ENCODE peak calls at places on chromosomes 5 and 9, in six cellular contexts. K, O, Q, P, E and T are unnamed samples.

GRCh38 chr9:114561771-114562170 is 25.8 kb upstream of the ATP6V1G1 start:
- DNase-seq in P (no peak), E (no peak), K (no peak), Q (no peak), O (no peak), T (peak)

GRCh38 chr5:1002836-1003235 is 5.8 kb upstream of the NKD2 start:
- DNase-seq in O (no peak), K (no peak), E (no peak), Q (no peak), P (no peak), T (no peak)

GRCh38 chr5:52773342-52773741 is 14.4 kb upstream of the ITGA1 start:
- DNase-seq in K (no peak), E (no peak), O (no peak), Q (no peak), P (no peak), T (no peak)

GRCh38 chr5:488241-488640 is 36.0 kb downstream of the SLC9A3 start:
- DNase-seq in K (no peak), Q (no peak), E (no peak), P (no peak), O (no peak), T (no peak)

GRCh38 chr9:122374885-122375420 is 4.1 kb downstream of the PTGS1 start:
- DNase-seq in O (peak), Q (peak), P (peak), K (peak), E (no peak), T (peak)

GRCh38 chr9:81855538-81855937 is 72.7 kb upstream of the SPATA31D4 start:
- DNase-seq in K (peak), Q (no peak), P (no peak), O (no peak), E (no peak), T (no peak)

GRCh38 chr9:136852664-136853595 is 784 bp downstream of the MAMDC4 start:
- DNase-seq in O (no peak), P (no peak), Q (peak), K (no peak), E (peak), T (no peak)

GRCh38 chr5:43432486-43433365 is 20.5 kb upstream of the CCL28 start:
- DNase-seq in E (no peak), P (peak), K (peak), O (no peak), Q (no peak), T (peak)

GRCh38 chr5:39650234-39650816 is 225.5 kb upstream of the DAB2 start:
- DNase-seq in K (no peak), O (no peak), P (no peak), Q (no peak), E (no peak), T (no peak)

GRCh38 chr5:135245521-135246499 is 153.2 kb downstream of the MACROH2A1 start:
- DNase-seq in E (no peak), Q (no peak), K (peak), P (peak), O (no peak), T (peak)

GRCh38 chr5:141757402-141757801 is 75.4 kb upstream of the ARAP3 start:
- DNase-seq in Q (peak), O (peak), P (peak), E (no peak), K (peak), T (peak)

GRCh38 chr5:180323929-180324632 is 29.1 kb downstream of the GFPT2 start:
- DNase-seq in Q (no peak), K (peak), E (no peak), P (peak), O (no peak), T (no peak)

GRCh38 chr9:114588150-114588663 is 638 bp downstream of the ATP6V1G1 start:
- DNase-seq in Q (no peak), E (no peak), O (peak), K (peak), P (peak), T (no peak)

GRCh38 chr5:16681761-16682335 is 65.1 kb upstream of the RETREG1 start:
- DNase-seq in E (no peak), Q (no peak), P (no peak), K (no peak), O (no peak), T (no peak)

GRCh38 chr5:151222054-151222768 is 1.7 kb downstream of the CCDC69 start:
- DNase-seq in K (no peak), Q (no peak), O (no peak), P (no peak), E (no peak), T (no peak)

GRCh38 chr5:148949871-148950863 is 112.7 kb downstream of the SH3TC2 start:
- DNase-seq in P (no peak), E (no peak), Q (no peak), K (no peak), O (no peak), T (no peak)

GRCh38 chr9:77999231-77999631 is 32.4 kb downstream of the GNAQ start:
- DNase-seq in K (peak), O (no peak), P (peak), Q (no peak), E (no peak), T (no peak)

GRCh38 chr9:82532504-82532903 is 530.4 kb downstream of the RASEF start:
- DNase-seq in K (no peak), O (no peak), P (peak), Q (no peak), E (no peak), T (no peak)

GRCh38 chr9:34884732-34885131 is 73.4 kb upstream of the PHF24 start:
- DNase-seq in K (no peak), Q (no peak), O (no peak), P (no peak), E (no peak), T (no peak)

GRCh38 chr5:72210913-72211670 is 103.8 kb downstream of the MAP1B start:
- DNase-seq in E (no peak), P (peak), Q (peak), O (no peak), K (peak), T (no peak)

GRCh38 chr9:135581636-135582426 is 20.3 kb downstream of the PAEP start:
- DNase-seq in P (no peak), E (no peak), O (no peak), K (no peak), Q (no peak), T (no peak)

GRCh38 chr5:56816546-56817081 is 1.3 kb downstream of the MAP3K1 start:
- DNase-seq in O (peak), E (peak), K (peak), Q (peak), P (peak), T (peak)

GRCh38 chr5:2005101-2006041 is 122.6 kb upstream of the IRX4 start:
- DNase-seq in P (no peak), O (no peak), K (no peak), Q (no peak), E (no peak), T (no peak)

GRCh38 chr5:45692481-45692880 is 3.7 kb downstream of the HCN1 start:
- DNase-seq in O (no peak), K (no peak), Q (peak), P (no peak), E (no peak), T (no peak)